ENCODE peak calls at places on chromosomes 6 and 20, in six cellular contexts. U is right cardiac atrium, K is H7, W is thoracic aorta, H is Panc1, S is BJ. V is an unnamed sample.

GRCh38 chr6:154386848-154387717 is 30.5 kb upstream of the IPCEF1 start:
- DNase-seq in U (no peak), K (no peak), W (no peak), H (no peak), S (peak; percentile 85), V (peak; percentile 71)

GRCh38 chr20:51533291-51534172 is 9.0 kb downstream of the NFATC2 start:
- DNase-seq in U (no peak), K (no peak), W (no peak), H (peak; percentile 22), S (no peak), V (no peak)

GRCh38 chr6:137845460-137845859 is 21.6 kb upstream of the TNFAIP3 start:
- DNase-seq in U (no peak), K (no peak), W (no peak), H (no peak), S (no peak), V (no peak)

GRCh38 chr6:124999105-124999764 is 37.0 kb downstream of the RNF217 start:
- DNase-seq in U (no peak), K (no peak), W (no peak), H (no peak), S (no peak), V (no peak)

GRCh38 chr20:48841861-48842529 is 14.2 kb upstream of the PREX1 start:
- DNase-seq in U (no peak), K (no peak), W (no peak), H (peak; percentile 67), S (peak; percentile 71), V (peak; percentile 24)

GRCh38 chr20:23128461-23129125 is 42.5 kb upstream of the CD93 start:
- DNase-seq in U (peak; percentile 39), K (no peak), W (no peak), H (no peak), S (no peak), V (no peak)

GRCh38 chr6:17842014-17842776 is 135.5 kb upstream of the NUP153 start:
- DNase-seq in U (no peak), K (no peak), W (no peak), H (no peak), S (no peak), V (no peak)

GRCh38 chr6:135088818-135089809 is 34.5 kb upstream of the HBS1L start:
- DNase-seq in U (no peak), K (peak; percentile 24), W (no peak), H (no peak), S (peak; percentile 6), V (peak; percentile 3)

GRCh38 chr6:36636687-36637418 is 41.7 kb upstream of the CDKN1A start:
- DNase-seq in U (peak; percentile 15), K (no peak), W (no peak), H (no peak), S (no peak), V (no peak)

DNA sequence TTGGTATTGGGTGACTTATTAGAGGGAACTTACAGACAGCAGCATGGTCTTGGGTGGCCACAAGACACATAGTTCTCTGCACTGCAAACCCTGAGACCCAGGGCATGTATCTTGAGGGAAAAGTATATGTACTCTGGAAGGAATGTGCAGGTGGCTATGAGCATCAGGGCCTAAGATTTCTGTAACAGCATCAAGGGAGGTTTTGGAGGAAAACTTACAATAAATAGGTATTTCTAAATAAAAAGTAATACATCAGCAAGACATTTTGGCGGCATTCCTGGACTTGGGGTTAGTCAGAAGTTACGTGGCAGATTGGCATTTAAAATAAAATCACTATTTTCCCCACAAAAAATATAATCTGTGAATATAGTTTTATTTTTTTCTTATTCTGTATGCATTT is 8.0 kb upstream of the STX7 start:
- DNase-seq in U (no peak), K (no peak), W (no peak), H (no peak), S (no peak), V (peak; percentile 37)
- H3K27me3 ChIP-seq in U (no peaks in the 10 kb centered on the region), K (no peaks in the 10 kb centered on the region), W (no peaks in the 10 kb centered on the region), H (peaks cover 11% of the 10 kb centered on the region), S (peaks cover 6% of the 10 kb centered on the region), V (peaks cover 3% of the 10 kb centered on the region)

DNA sequence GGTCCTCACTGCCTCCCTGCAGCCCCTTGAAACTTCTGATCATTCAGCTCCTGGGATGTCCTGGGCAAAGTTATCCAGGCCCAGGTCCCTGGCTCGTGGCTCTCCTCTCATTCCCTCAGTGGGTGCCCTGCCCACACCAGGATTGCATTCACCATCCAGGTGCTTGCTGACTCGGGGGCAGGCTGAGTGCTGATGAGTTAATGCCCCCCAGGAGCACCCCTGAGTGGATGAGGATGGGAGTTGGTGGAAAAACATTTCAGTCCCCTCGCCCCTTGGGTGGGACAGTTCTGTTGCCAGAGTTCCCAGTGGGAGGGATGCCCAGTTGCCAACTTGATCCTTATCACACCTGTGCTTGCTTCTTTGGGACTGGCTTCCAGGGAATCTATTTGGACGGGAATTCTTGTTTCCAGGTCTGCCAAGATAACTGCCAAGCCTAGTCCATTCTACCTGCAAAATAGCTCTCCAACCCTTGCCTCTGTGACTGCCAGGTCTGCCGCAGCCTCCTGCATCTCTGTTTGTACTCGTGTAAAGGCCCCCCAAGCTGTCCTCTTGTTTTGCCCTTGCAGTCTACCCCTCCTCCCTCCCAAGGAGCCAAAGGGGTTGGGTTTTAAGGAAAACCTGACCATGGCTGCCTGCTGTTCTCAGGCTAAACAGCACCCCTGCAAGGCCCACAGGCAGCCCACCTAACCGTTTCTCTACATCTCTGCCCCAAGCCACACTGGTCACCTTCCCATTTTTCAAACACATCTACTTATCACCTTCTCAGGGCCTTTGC is 11.6 kb upstream of the RSPO4 start:
- DNase-seq in U (no peak), K (no peak), W (no peak), H (no peak), S (no peak), V (no peak)
- H3K27me3 ChIP-seq in U (no peaks in the 10 kb centered on the region), K (no peaks in the 10 kb centered on the region), W (no peaks in the 10 kb centered on the region), H (peaks cover under 1% of the 10 kb centered on the region), S (no peaks in the 10 kb centered on the region), V (no peaks in the 10 kb centered on the region)

GRCh38 chr20:64161595-64162238 is 2.5 kb upstream of the MYT1 start:
- DNase-seq in U (peak; percentile 68), K (peak; percentile 95), W (no peak), H (no peak), S (no peak), V (no peak)
- H3K27me3 ChIP-seq in U (no peaks in the 10 kb centered on the region), K (peaks cover 11% of the 10 kb centered on the region), W (no peaks in the 10 kb centered on the region), H (peaks cover 15% of the 10 kb centered on the region), S (peaks cover 23% of the 10 kb centered on the region), V (peaks cover 44% of the 10 kb centered on the region)

GRCh38 chr20:21684671-21685070 is 20.8 kb upstream of the PAX1 start:
- DNase-seq in U (no peak), K (peak; percentile 71), W (no peak), H (no peak), S (no peak), V (no peak)
- H3K27me3 ChIP-seq in U (no peaks in the 10 kb centered on the region), K (no peaks in the 10 kb centered on the region), W (no peaks in the 10 kb centered on the region), H (no peaks in the 10 kb centered on the region), S (no peaks in the 10 kb centered on the region), V (no peaks in the 10 kb centered on the region)

GRCh38 chr20:43920797-43921196 is 6.1 kb downstream of the TOX2 start:
- DNase-seq in U (no peak), K (no peak), W (no peak), H (no peak), S (no peak), V (no peak)
- H3K27me3 ChIP-seq in U (no peaks in the 10 kb centered on the region), K (peaks cover 15% of the 10 kb centered on the region), W (no peaks in the 10 kb centered on the region), H (no peaks in the 10 kb centered on the region), S (no peaks in the 10 kb centered on the region), V (no peaks in the 10 kb centered on the region)

GRCh38 chr6:155505560-155505959 is 49.9 kb upstream of the NOX3 start:
- DNase-seq in U (no peak), K (no peak), W (no peak), H (no peak), S (no peak), V (no peak)
- H3K27me3 ChIP-seq in U (no peaks in the 10 kb centered on the region), K (no peaks in the 10 kb centered on the region), W (no peaks in the 10 kb centered on the region), H (no peaks in the 10 kb centered on the region), S (no peaks in the 10 kb centered on the region), V (no peaks in the 10 kb centered on the region)

DNA sequence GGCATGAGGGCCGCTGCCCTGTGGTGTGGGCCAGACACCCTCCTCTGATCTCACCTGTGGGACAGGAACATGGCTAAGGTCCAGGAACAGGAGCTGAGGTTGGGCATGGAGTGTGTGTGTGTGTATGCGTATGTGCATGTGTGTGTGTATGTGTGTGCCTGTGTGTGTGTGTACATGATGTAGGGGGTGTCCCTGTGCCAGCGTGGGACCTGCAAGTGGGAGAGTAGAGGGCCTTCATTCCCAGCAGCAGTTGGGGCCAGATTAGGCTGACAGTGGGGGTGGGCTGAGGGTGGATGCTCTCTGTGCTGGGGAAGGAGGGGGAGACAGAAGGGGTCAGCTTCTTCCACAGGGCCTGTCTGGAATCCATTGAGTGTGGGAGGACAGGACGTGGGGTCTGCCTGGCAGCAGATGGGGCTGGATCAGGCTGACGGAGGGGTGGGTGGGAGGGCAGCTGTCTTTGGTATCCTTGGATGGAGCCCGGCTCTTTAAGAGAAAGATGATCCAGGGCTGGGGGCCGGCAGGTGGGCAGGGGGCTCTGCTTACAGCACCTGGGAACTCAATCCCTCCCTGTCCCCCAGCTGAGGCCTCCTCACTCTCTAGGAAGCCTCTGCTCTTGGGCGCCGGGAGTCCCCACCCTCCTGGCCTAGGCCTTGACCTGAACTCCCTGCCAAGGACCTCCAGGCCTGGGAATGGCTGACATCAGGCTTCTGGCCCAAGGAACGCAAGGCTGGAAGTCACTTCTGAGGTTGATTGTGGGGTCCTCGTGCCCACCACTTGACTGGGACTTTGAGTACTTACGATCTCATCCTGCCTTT is 44.0 kb downstream of the SPDEF start:
- DNase-seq in U (peak; percentile 41), K (peak; percentile 45), W (no peak), H (no peak), S (no peak), V (no peak)
- H3K27me3 ChIP-seq in U (no peaks in the 10 kb centered on the region), K (peaks cover 14% of the 10 kb centered on the region), W (no peaks in the 10 kb centered on the region), H (no peaks in the 10 kb centered on the region), S (peaks cover 15% of the 10 kb centered on the region), V (peaks cover 45% of the 10 kb centered on the region)

GRCh38 chr6:150043501-150044412 is 18.4 kb upstream of the RAET1L start:
- DNase-seq in U (no peak), K (no peak), W (no peak), H (no peak), S (no peak), V (no peak)
- H3K27me3 ChIP-seq in U (no peaks in the 10 kb centered on the region), K (peaks cover 25% of the 10 kb centered on the region), W (no peaks in the 10 kb centered on the region), H (peaks cover 14% of the 10 kb centered on the region), S (peaks cover 27% of the 10 kb centered on the region), V (peaks cover 48% of the 10 kb centered on the region)

GRCh38 chr6:100464162-100464851 is 414 bp downstream of the SIM1 start:
- DNase-seq in U (no peak), K (peak; percentile 77), W (no peak), H (no peak), S (no peak), V (no peak)
- H3K27me3 ChIP-seq in U (peaks cover 10% of the 10 kb centered on the region), K (peaks cover 99% of the 10 kb centered on the region), W (peaks cover 75% of the 10 kb centered on the region), H (peaks cover 7% of the 10 kb centered on the region), S (no peaks in the 10 kb centered on the region), V (peaks cover 97% of the 10 kb centered on the region)

GRCh38 chr20:20370087-20370575 is 2.2 kb downstream of the INSM1 start:
- DNase-seq in U (no peak), K (no peak), W (no peak), H (no peak), S (no peak), V (no peak)

GRCh38 chr20:20373046-20373706 is 5.3 kb downstream of the INSM1 start:
- DNase-seq in U (no peak), K (no peak), W (no peak), H (no peak), S (peak; percentile 67), V (no peak)

GRCh38 chr20:20371681-20372080 is 3.8 kb downstream of the INSM1 start:
- DNase-seq in U (no peak), K (peak; percentile 70), W (no peak), H (no peak), S (no peak), V (no peak)

GRCh38 chr20:20369353-20370086 is 1.6 kb downstream of the INSM1 start:
- DNase-seq in U (no peak), K (peak; percentile 82), W (no peak), H (no peak), S (no peak), V (no peak)

GRCh38 chr20:20371133-20371532 is 3.2 kb downstream of the INSM1 start:
- DNase-seq in U (no peak), K (peak; percentile 57), W (no peak), H (no peak), S (no peak), V (no peak)
- H3K27me3 ChIP-seq in U (peaks cover 8% of the 10 kb centered on the region), K (peaks cover 59% of the 10 kb centered on the region), W (no peaks in the 10 kb centered on the region), H (peaks cover 30% of the 10 kb centered on the region), S (peaks cover 25% of the 10 kb centered on the region), V (peaks cover 84% of the 10 kb centered on the region)

V was measured in AG04450.